ENCODE peak calls at places on chromosomes 1 and 21, in five cellular contexts. M is OCI-LY7, P is colonic mucosa, X is AG04450, S is tibial nerve. B is an unnamed sample.

GRCh38 chr1:29679316-29679715 is 443.0 kb downstream of the PTPRU start:
- DNase-seq in M (no peak), P (no peak), X (no peak), S (peak), B (no peak)

GRCh38 chr21:31193761-31194160 is 150.3 kb downstream of the TIAM1 start:
- DNase-seq in M (no peak), P (no peak), X (no peak), S (no peak), B (no peak)

GRCh38 chr1:225891229-225891972 is 2.5 kb upstream of the LEFTY1 start:
- DNase-seq in M (no peak), P (peak), X (no peak), S (no peak), B (no peak)

GRCh38 chr1:30936541-30937171 is 28.1 kb upstream of the SDC3 start:
- DNase-seq in M (no peak), P (no peak), X (no peak), S (no peak), B (no peak)

GRCh38 chr1:38512789-38513188 is 346.8 kb downstream of the RRAGC start:
- DNase-seq in M (no peak), P (no peak), X (no peak), S (no peak), B (no peak)

GRCh38 chr1:36565576-36566501 is 83.1 kb upstream of the CSF3R start:
- DNase-seq in M (no peak), P (no peak), X (no peak), S (no peak), B (peak)

GRCh38 chr1:218886472-218886871 is 287.2 kb upstream of the LYPLAL1 start:
- DNase-seq in M (no peak), P (no peak), X (no peak), S (peak), B (peak)

GRCh38 chr1:2523191-2523890 is 3.1 kb downstream of the PANK4 start:
- DNase-seq in M (no peak), P (no peak), X (no peak), S (no peak), B (no peak)

GRCh38 chr1:194241215-194241614 is 1054.8 kb upstream of the B3GALT2 start:
- DNase-seq in M (no peak), P (no peak), X (no peak), S (no peak), B (no peak)

GRCh38 chr1:1561801-1562470 is 12.7 kb downstream of the SSU72 start:
- DNase-seq in M (peak), P (no peak), X (no peak), S (no peak), B (no peak)

GRCh38 chr1:8423702-8424538 is 106.0 kb downstream of the SLC45A1 start:
- DNase-seq in M (peak), P (peak), X (no peak), S (peak), B (peak)

GRCh38 chr1:68112835-68113243 is 62.4 kb upstream of the DIRAS3 start:
- DNase-seq in M (no peak), P (no peak), X (peak), S (no peak), B (no peak)

GRCh38 chr1:162627662-162628296 is 4.5 kb upstream of the DDR2 start:
- DNase-seq in M (peak), P (no peak), X (no peak), S (no peak), B (no peak)

GRCh38 chr1:108686609-108687313 is 5.3 kb upstream of the PRPF38B start:
- DNase-seq in M (no peak), P (no peak), X (no peak), S (no peak), B (no peak)

GRCh38 chr1:175079338-175079737 is 11.7 kb downstream of the TNN start:
- DNase-seq in M (no peak), P (no peak), X (no peak), S (no peak), B (no peak)

GRCh38 chr1:199102239-199102638 is 463.4 kb downstream of the PTPRC start:
- DNase-seq in M (no peak), P (no peak), X (no peak), S (no peak), B (no peak)

GRCh38 chr21:43574741-43575465 is 84.4 kb downstream of the HSF2BP start:
- DNase-seq in M (no peak), P (no peak), X (no peak), S (no peak), B (peak)
- H3K27ac ChIP-seq in M (no peak), P (no peak), X (no peak), S (no peak), B (peak)

GRCh38 chr21:45769239-45769758 is 125.8 kb downstream of the PCBP3 start:
- DNase-seq in M (no peak), P (no peak), X (no peak), S (no peak), B (no peak)

GRCh38 chr21:45768741-45769049 is 125.2 kb downstream of the PCBP3 start:
- DNase-seq in M (no peak), P (no peak), X (no peak), S (no peak), B (no peak)

GRCh38 chr21:45768011-45768740 is 124.7 kb downstream of the PCBP3 start:
- DNase-seq in M (no peak), P (no peak), X (no peak), S (no peak), B (no peak)

GRCh38 chr21:45772180-45772579 is 128.7 kb downstream of the PCBP3 start:
- DNase-seq in M (no peak), P (no peak), X (no peak), S (no peak), B (no peak)

DNA sequence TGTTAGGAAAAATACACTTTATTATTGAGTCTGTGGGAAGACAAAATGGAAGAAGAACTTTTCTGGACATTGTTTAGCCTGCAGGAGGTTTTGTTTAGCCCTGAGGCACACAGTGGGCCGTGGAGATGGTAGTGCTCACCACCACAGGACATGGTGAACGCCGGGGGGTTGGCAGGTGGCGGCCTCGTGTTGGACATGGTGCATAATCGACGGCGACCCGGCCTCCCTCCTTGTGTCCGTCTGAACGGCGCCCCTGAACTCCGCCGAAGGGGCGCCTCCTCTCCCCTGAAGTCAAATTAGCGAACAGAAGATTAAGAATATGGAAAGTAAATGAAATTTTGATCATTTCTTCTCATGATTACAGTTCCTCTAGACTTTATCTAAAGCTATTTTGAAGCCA is 126.4 kb downstream of the PCBP3 start:
- DNase-seq in M (no peak), P (no peak), X (no peak), S (no peak), B (no peak)
- H3K4me3 ChIP-seq in M (no peak), P (no peak), X (no peak), S (no peak), B (no peak)

DNA sequence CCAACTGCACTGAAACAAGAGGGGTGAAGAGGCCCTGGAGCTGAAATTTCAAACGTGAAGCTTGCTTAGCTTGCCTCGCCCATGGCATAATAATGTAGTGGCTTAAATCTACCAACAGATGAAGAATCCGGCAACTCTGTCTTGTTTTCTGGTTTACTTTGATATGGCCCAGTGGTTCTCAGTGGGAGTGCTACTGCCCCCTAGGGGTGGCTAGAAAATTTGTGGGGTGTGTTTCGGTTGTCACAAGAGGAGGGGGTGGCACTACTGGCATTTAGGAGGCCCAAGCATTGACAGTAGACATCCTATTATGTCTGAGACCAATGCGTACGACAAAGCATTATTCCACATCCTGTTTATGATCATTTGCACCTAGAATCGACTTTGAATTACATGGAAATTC is 51.9 kb upstream of the C8B start:
- DNase-seq in M (peak), P (no peak), X (no peak), S (no peak), B (no peak)
- TF ChIP-seq CTCF in M (peak), P (no peak), X (peak), S (no peak), B (no peak)

GRCh38 chr1:150557813-150558212 is 8.6 kb downstream of the ADAMTSL4 start:
- DNase-seq in M (no peak), P (no peak), X (no peak), S (no peak), B (no peak)

GRCh38 chr1:150558328-150558727 is 9.1 kb downstream of the ADAMTSL4 start:
- DNase-seq in M (no peak), P (no peak), X (no peak), S (no peak), B (no peak)

GRCh38 chr1:150559627-150560010 is 10.4 kb downstream of the ADAMTSL4 start:
- DNase-seq in M (no peak), P (no peak), X (no peak), S (no peak), B (peak)

GRCh38 chr1:150560011-150560438 is 10.8 kb downstream of the ADAMTSL4 start:
- DNase-seq in M (peak), P (peak), X (no peak), S (peak), B (peak)

GRCh38 chr1:150558761-150559626 is 9.8 kb downstream of the ADAMTSL4 start:
- DNase-seq in M (no peak), P (no peak), X (no peak), S (no peak), B (peak)
- H3K27ac ChIP-seq in M (no peak), P (no peak), X (no peak), S (peak), B (peak)

DNA sequence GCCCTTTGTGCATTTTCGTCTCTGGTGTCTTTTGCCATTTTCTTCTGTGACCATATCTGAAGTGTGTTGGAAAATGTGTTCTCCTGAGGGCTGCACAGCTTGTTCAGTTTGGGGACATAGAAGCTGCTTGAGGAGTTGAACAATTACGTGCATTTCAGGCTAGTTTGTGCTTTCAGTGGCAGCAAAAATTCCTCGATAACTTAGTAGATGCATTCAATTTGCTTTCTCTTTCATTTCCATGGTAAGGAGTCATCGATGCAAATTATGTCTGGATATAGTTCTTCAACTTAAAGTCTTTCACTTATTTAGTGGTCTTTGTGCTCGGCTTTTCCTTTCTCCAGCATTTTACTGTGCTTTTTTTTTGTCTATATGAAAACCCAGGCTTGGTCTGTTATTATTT is 441.5 kb downstream of the PLA2G4A start:
- DNase-seq in M (no peak), P (no peak), X (no peak), S (no peak), B (no peak)
- H3K4me3 ChIP-seq in M (no peak), P (no peak), X (no peak), S (no peak), B (no peak)

DNA sequence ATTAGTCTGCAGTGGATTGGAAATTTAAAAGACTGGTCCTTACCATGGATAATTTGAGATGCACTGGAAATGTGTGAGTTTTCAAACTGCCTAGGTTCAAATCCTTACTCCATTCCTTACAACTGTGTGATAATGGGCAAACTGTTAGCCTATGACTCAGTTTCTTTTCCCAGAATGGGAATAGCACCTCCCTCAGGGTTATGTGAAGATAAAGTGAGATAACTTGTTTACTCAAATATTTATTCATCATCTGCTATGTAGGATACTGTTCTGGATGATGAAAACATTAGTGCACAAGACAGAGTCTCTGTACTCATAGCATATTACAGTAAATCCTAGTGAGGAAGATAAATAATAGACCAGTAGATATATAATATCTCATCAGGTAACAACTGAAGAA is 28.6 kb downstream of the LRIG2 start:
- DNase-seq in M (no peak), P (no peak), X (no peak), S (no peak), B (no peak)
- TF ChIP-seq CTCF in M (no peak), P (no peak), X (no peak), S (no peak), B (no peak)

GRCh38 chr1:168480997-168481396 is 62.8 kb downstream of the XCL2 start:
- DNase-seq in M (no peak), P (no peak), X (no peak), S (no peak), B (no peak)

GRCh38 chr1:168483531-168483930 is 60.3 kb downstream of the XCL2 start:
- DNase-seq in M (no peak), P (no peak), X (no peak), S (no peak), B (no peak)

GRCh38 chr1:168484083-168484482 is 59.7 kb downstream of the XCL2 start:
- DNase-seq in M (no peak), P (no peak), X (no peak), S (no peak), B (no peak)

GRCh38 chr1:168481586-168481985 is 62.2 kb downstream of the XCL2 start:
- DNase-seq in M (no peak), P (no peak), X (no peak), S (no peak), B (no peak)

DNA sequence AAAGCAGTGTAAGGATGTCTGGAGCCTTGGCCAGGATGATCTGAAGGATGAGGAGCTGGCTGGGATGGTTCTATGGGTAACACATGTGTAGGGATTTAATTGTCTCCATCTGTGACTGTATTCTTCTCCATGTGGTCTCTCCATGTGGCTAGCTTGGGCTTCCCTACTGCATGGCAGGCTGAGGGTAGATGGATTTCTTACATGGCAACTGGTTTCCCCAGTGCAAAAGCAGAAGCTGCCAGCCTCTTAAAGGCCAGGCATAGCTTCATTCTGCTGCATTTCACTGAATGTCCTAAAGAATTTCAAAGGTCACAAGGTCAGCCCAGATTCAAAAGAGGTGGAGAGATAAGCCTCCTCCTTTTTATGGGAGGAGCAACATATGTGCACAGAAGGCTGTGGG is 61.7 kb downstream of the XCL2 start:
- DNase-seq in M (no peak), P (no peak), X (no peak), S (no peak), B (no peak)
- H3K27ac ChIP-seq in M (no peak), P (no peak), X (no peak), S (no peak), B (no peak)

GRCh38 chr1:42332877-42333276 is 2.2 kb downstream of the FOXJ3 start:
- DNase-seq in M (no peak), P (no peak), X (no peak), S (no peak), B (no peak)
- H3K4me3 ChIP-seq in M (peak), P (no peak), X (no peak), S (no peak), B (peak)

GRCh38 chr1:230785643-230786405 is 38.6 kb downstream of the CAPN9 start:
- DNase-seq in M (no peak), P (no peak), X (no peak), S (no peak), B (no peak)

GRCh38 chr1:230791986-230792564 is 44.9 kb downstream of the CAPN9 start:
- DNase-seq in M (no peak), P (no peak), X (no peak), S (no peak), B (no peak)

GRCh38 chr1:230787471-230787870 is 40.3 kb downstream of the CAPN9 start:
- DNase-seq in M (no peak), P (no peak), X (no peak), S (no peak), B (no peak)

GRCh38 chr1:230790026-230790425 is 42.8 kb downstream of the CAPN9 start:
- DNase-seq in M (no peak), P (no peak), X (no peak), S (no peak), B (no peak)

GRCh38 chr1:230788561-230789275 is 41.5 kb downstream of the CAPN9 start:
- DNase-seq in M (no peak), P (no peak), X (no peak), S (no peak), B (no peak)
- TF ChIP-seq CTCF in M (no peak), P (no peak), X (no peak), S (no peak), B (no peak)

B was measured in psoas muscle.